ENCODE peak calls at places on chromosomes 4 and X, in nine cellular contexts. Y is body of pancreas, A is breast epithelium, C is IMR-90, I is transverse colon, E is suprapubic skin, Q is sigmoid colon, G is esophagus squamous epithelium, Z is H54. K is an unnamed sample.

GRCh38 chrX:141176586-141177451 is at the start of gene LDOC1:
- DNase-seq in E (peak), G (no peak), Z (peak), Y (peak), C (peak), A (peak), I (peak), Q (peak), K (peak)

GRCh38 chrX:110172215-110172614 is 145.7 kb downstream of the AMMECR1 start:
- DNase-seq in Z (no peak), E (no peak), A (no peak), I (no peak), G (no peak), C (no peak), Y (no peak), Q (no peak), K (no peak)

GRCh38 chrX:56733459-56734046 is 4.5 kb downstream of the NBDY start:
- DNase-seq in Q (peak), I (peak), C (peak), Z (no peak), E (no peak), A (peak), Y (peak), G (no peak), K (peak)

GRCh38 chr4:114396808-114397207 is 201.8 kb upstream of the UGT8 start:
- DNase-seq in I (no peak), Q (no peak), C (no peak), Z (no peak), G (no peak), A (no peak), E (no peak), Y (no peak), K (no peak)

GRCh38 chrX:102339312-102340298 is 92.6 kb downstream of the NXF2 start:
- DNase-seq in C (no peak), A (no peak), Q (peak), G (no peak), Z (no peak), E (peak), I (no peak), Y (peak), K (no peak)

GRCh38 chr4:3413217-3413671 is 28.5 kb upstream of the HGFAC start:
- DNase-seq in Z (no peak), A (no peak), Q (peak), G (no peak), I (no peak), E (peak), Y (no peak), C (no peak), K (peak)

GRCh38 chr4:185396724-185397402 is at the start of gene ANKRD37:
- DNase-seq in C (peak), E (peak), Z (no peak), Q (no peak), G (no peak), Y (peak), I (peak), A (peak), K (no peak)

GRCh38 chrX:30597258-30598012 is 19.9 kb upstream of the TASL start:
- DNase-seq in Y (no peak), A (no peak), G (no peak), I (no peak), Z (no peak), Q (no peak), C (no peak), E (no peak), K (no peak)

GRCh38 chr4:3880595-3881120 is 114.5 kb downstream of the ADRA2C start:
- DNase-seq in G (no peak), A (peak), E (peak), Y (peak), Z (peak), I (peak), Q (no peak), C (peak), K (no peak)

GRCh38 chrX:74132265-74132664 is 171.7 kb upstream of the ZCCHC13 start:
- DNase-seq in Z (no peak), Y (no peak), Q (no peak), I (no peak), E (no peak), G (no peak), C (no peak), A (no peak), K (no peak)

GRCh38 chr4:68109891-68110290 is 19.8 kb downstream of the TMPRSS11F start:
- DNase-seq in A (no peak), E (no peak), Z (no peak), I (no peak), C (no peak), Y (no peak), G (no peak), Q (no peak), K (no peak)

GRCh38 chr4:78065514-78066192 is 8.5 kb downstream of the FRAS1 start:
- DNase-seq in I (no peak), Q (no peak), A (no peak), G (no peak), Z (no peak), C (no peak), Y (no peak), E (no peak), K (no peak)

DNA sequence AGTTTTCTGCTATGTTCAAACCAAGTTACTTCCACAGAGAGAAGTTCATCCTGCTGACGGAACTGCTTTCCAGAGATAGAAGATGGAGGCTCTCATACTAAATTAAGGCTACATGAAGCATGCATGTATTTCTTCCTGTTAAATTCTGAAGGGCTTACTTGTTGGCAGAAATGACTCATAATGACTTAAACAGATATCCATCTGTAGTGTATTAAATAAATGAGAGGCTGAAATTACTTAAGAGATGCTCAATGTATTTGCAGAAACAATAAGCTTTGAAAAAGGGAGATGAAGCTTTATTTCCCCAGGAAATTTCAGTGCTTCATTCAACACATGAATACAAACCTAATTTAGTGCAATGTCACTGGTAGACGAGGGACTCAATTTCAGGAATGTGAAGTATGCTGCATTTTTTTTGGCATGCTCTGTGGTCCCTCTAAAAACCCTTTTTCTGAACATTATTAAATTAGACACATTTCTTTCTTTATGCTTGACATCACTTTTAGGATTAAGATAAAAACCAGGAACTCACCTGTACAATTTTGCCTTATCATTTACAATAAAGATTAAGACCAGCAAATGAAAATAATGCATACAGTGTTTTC is 759.1 kb upstream of the POU3F4 start:
- DNase-seq in A (no peak), Z (no peak), Q (no peak), I (no peak), C (no peak), E (no peak), G (no peak), Y (no peak), K (no peak)
- TF ChIP-seq POLR2A in A (no peak), Z (no peak), Q (no peak), I (no peak), C (no peak), E (no peak), G (no peak), Y (no peak), K (no peak)

GRCh38 chr4:1740021-1740545 is 18.8 kb downstream of the TACC3 start:
- DNase-seq in Y (no peak), I (no peak), C (no peak), A (no peak), Q (no peak), G (no peak), E (no peak), Z (no peak), K (no peak)

GRCh38 chr4:1741208-1741607 is 19.9 kb downstream of the TACC3 start:
- DNase-seq in G (no peak), C (no peak), E (no peak), Q (no peak), I (no peak), A (no peak), Y (no peak), Z (no peak), K (no peak)

GRCh38 chr4:1738410-1738809 is 17.1 kb downstream of the TACC3 start:
- DNase-seq in Z (no peak), E (no peak), Y (no peak), I (no peak), G (no peak), A (no peak), Q (no peak), C (no peak), K (no peak)

GRCh38 chr4:1737666-1738065 is 16.3 kb downstream of the TACC3 start:
- DNase-seq in G (no peak), A (no peak), C (no peak), Q (no peak), Y (no peak), Z (no peak), E (no peak), I (no peak), K (no peak)

GRCh38 chr4:1739358-1739757 is 18.0 kb downstream of the TACC3 start:
- DNase-seq in Y (no peak), C (no peak), E (no peak), I (no peak), Q (no peak), A (no peak), G (no peak), Z (no peak), K (no peak)
- TF ChIP-seq POLR2A in Y (no peak), C (no peak), E (no peak), I (no peak), Q (no peak), A (no peak), G (no peak), Z (no peak), K (no peak)

DNA sequence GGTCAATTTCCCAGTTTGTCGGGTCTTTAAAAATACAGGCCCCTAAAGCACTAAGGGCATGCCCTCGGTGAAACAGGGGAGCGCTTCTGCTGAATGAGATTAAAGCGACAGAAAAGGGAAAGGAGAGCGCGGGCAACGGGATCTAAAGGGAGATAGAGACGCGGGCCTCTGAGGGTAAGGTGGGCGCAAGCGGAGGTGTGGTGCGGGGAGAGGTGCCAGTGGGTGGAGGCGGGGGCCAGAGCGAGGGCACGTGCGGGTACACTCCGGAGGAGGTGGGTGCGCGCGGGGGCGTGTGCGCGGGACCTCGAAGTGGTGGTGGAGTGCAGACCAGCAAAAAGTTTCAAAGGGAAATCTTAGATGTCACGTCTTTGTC is 777 bp upstream of the TET2 start:
- DNase-seq in Z (no peak), Q (peak), I (peak), Y (peak), E (peak), G (peak), A (no peak), C (no peak), K (no peak)
- TF ChIP-seq POLR2A in Z (no peak), Q (no peak), I (no peak), Y (no peak), E (no peak), G (no peak), A (no peak), C (no peak), K (no peak)

GRCh38 chr4:56435001-56435747 is at the start of gene PPAT:
- DNase-seq in Z (peak), C (peak), E (peak), Q (peak), G (peak), Y (peak), I (peak), A (peak), K (peak)

GRCh38 chr4:56440983-56441382 is 4.9 kb downstream of the PAICS start:
- DNase-seq in Y (no peak), E (no peak), Z (no peak), Q (no peak), I (no peak), A (no peak), C (no peak), G (no peak), K (no peak)

GRCh38 chr4:56434599-56435000 is 815 bp downstream of the PPAT start:
- DNase-seq in I (no peak), Z (no peak), C (peak), A (peak), Q (no peak), G (no peak), Y (peak), E (no peak), K (no peak)

GRCh38 chr4:56433280-56433679 is 2.1 kb downstream of the PPAT start:
- DNase-seq in Z (no peak), I (no peak), G (no peak), C (no peak), Y (no peak), E (no peak), A (no peak), Q (no peak), K (no peak)

GRCh38 chr4:56435748-56436442 is at the start of gene PAICS:
- DNase-seq in Y (peak), Z (peak), E (peak), G (peak), I (peak), Q (peak), C (peak), A (peak), K (peak)
- TF ChIP-seq POLR2A in Y (peak), Z (peak), E (no peak), G (no peak), I (peak), Q (peak), C (peak), A (no peak), K (no peak)

DNA sequence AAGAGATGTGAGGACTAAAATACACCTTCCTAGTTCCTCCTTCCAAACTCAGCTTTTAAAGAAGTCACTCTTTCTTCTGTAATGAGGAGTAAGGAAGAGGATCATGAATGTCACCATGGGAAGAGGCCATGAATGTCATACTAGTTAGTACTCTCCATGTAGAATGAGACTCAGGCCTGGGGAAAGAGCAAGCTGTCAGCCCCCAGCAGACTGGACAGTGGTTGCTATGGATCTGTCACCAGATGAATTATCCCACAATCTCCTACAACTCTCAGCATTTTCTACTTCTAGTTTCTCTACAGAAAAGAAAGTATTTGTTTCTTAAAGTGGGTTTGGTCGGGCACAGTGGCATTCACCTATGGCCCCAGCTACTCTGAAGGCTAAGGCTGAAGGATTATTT is 57.1 kb upstream of the PRDM8 start:
- DNase-seq in Z (no peak), Q (no peak), E (no peak), I (no peak), G (no peak), A (no peak), Y (no peak), C (no peak), K (no peak)
- TF ChIP-seq POLR2A in Z (no peak), Q (no peak), E (no peak), I (no peak), G (no peak), A (no peak), Y (no peak), C (no peak), K (no peak)

GRCh38 chrX:15781964-15782711 is 8.1 kb upstream of the ZRSR2 start:
- DNase-seq in Q (no peak), I (peak), A (no peak), Y (no peak), C (no peak), G (no peak), Z (no peak), E (no peak), K (no peak)
- TF ChIP-seq POLR2A in Q (no peak), I (no peak), A (no peak), Y (no peak), C (no peak), G (no peak), Z (no peak), E (no peak), K (no peak)

GRCh38 chrX:151974336-151975227 is at the start of gene GABRE:
- DNase-seq in Q (peak), Z (no peak), C (no peak), E (peak), G (no peak), Y (peak), I (peak), A (no peak), K (peak)
- TF ChIP-seq POLR2A in Q (peak), Z (peak), C (no peak), E (no peak), G (no peak), Y (peak), I (peak), A (peak), K (peak)

K was measured in tibial nerve.